ENCODE peak calls at places on chromosomes 7 and 10, in nine cellular contexts. X is psoas muscle, U is AG04450, T is mammary epithelial cell, H is BJ, O is mesendoderm, B is neural progenitor cell, W is tibial nerve, P is HepG2. R is an unnamed sample.

GRCh38 chr10:102522874-102523249 is 19.1 kb downstream of the SUFU start:
- DNase-seq in X (no peak), U (no peak), T (no peak), H (no peak), O (no peak), B (no peak), W (no peak), P (no peak), R (no peak)

GRCh38 chr10:128540806-128541739 is 414.9 kb upstream of the MKI67 start:
- DNase-seq in X (no peak), U (no peak), T (no peak), H (no peak), O (peak; percentile 56), B (peak; percentile 63), W (no peak), P (no peak), R (no peak)

GRCh38 chr7:103389263-103389662 is 41.8 kb downstream of the PSMC2 start:
- DNase-seq in X (no peak), U (no peak), T (no peak), H (no peak), O (no peak), B (no peak), W (no peak), P (peak; percentile 19), R (no peak)

GRCh38 chr7:105388373-105389089 is at the start of gene SRPK2:
- DNase-seq in X (peak; percentile 86), U (no peak), T (peak; percentile 63), H (no peak), O (peak; percentile 85), B (peak; percentile 91), W (peak; percentile 38), P (peak; percentile 51), R (no peak)

GRCh38 chr10:86857097-86857825 is 100.2 kb downstream of the MMRN2 start:
- DNase-seq in X (no peak), U (no peak), T (no peak), H (peak; percentile 4), O (peak; percentile 96), B (peak; percentile 36), W (no peak), P (no peak), R (peak; percentile 7)

GRCh38 chr7:26410156-26410555 is 118.5 kb downstream of the SNX10 start:
- DNase-seq in X (no peak), U (no peak), T (no peak), H (no peak), O (no peak), B (peak; percentile 20), W (no peak), P (no peak), R (no peak)

GRCh38 chr10:119120413-119120867 is 16.5 kb downstream of the DENND10 start:
- DNase-seq in X (no peak), U (peak; percentile 49), T (no peak), H (peak; percentile 52), O (no peak), B (no peak), W (no peak), P (peak; percentile 96), R (no peak)

GRCh38 chr7:2621948-2622640 is 9.7 kb upstream of the TTYH3 start:
- DNase-seq in X (no peak), U (no peak), T (no peak), H (no peak), O (peak; percentile 90), B (peak; percentile 70), W (no peak), P (peak; percentile 92), R (no peak)

GRCh38 chr7:1027285-1028043 is 16.9 kb upstream of the GPR146 start:
- DNase-seq in X (peak; percentile 56), U (peak; percentile 10), T (no peak), H (no peak), O (peak; percentile 51), B (peak; percentile 68), W (no peak), P (no peak), R (no peak)

GRCh38 chr10:48879476-48879875 is 60.2 kb downstream of the LRRC18 start:
- DNase-seq in X (no peak), U (no peak), T (no peak), H (no peak), O (no peak), B (no peak), W (no peak), P (no peak), R (no peak)

GRCh38 chr7:157336383-157337315 is at the start of gene DNAJB6:
- DNase-seq in X (peak; percentile 97), U (peak; percentile 78), T (peak; percentile 91), H (peak; percentile 58), O (peak; percentile 95), B (peak; percentile 96), W (peak; percentile 93), P (peak; percentile 79), R (peak; percentile 62)

GRCh38 chr7:137874390-137874789 is 27.6 kb upstream of the DGKI start:
- DNase-seq in X (no peak), U (peak; percentile 68), T (no peak), H (peak; percentile 77), O (no peak), B (no peak), W (no peak), P (no peak), R (peak; percentile 62)

GRCh38 chr7:28068811-28069216 is 111.8 kb downstream of the JAZF1 start:
- DNase-seq in X (no peak), U (no peak), T (peak; percentile 21), H (no peak), O (no peak), B (no peak), W (no peak), P (no peak), R (no peak)

DNA sequence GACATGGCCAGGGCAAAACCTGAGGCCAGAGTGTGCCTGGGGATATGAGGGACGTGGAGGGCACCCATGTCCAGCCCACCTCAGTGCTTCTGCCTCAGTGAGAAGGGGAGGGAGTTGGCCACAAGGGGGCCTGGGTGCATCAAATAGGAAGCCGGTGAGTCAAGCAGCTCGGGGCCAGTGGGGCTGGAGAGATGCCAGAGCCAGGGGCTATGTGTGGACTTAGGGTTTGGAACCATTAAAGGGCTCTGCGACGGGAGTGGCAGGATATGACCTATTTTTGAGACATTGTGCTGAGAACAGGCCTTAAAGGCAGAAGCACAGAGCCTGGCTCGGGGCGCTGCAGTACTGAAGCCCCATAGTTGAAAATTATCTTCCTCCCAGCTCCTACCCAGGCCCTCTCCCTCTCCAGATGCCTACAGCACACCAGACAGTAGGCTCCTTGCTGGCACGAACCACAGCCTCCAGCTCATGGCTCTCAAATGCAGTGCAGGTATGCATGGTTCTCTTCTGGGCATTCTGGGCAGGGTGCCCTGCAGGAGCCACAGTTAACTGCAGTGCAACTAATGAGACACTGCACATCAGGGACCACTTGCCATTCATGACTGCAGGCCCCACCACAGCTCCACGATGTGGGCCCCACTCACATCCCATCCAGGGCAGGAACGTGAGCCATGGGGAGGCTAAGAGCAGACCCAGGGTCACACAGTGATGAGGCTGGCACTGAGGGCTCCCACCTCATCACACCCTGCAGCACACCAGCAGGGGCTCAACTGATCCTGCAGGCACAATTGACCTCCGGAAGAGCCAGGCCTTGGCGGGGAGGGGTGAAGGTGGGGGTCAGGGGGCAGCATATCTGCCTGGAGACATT is 7.2 kb upstream of the PGAM2 start:
- DNase-seq in X (peak; percentile 91), U (peak; percentile 61), T (peak; percentile 83), H (peak; percentile 44), O (peak; percentile 83), B (peak; percentile 74), W (peak; percentile 58), P (peak; percentile 76), R (peak; percentile 50)
- H3K4me3 ChIP-seq in X (no peak overlapping the region), U (no peak overlapping the region), T (no peak overlapping the region), H (no peak overlapping the region), O (no peak overlapping the region), B (no peak overlapping the region), W (no peak overlapping the region), P (no peak overlapping the region), R (no peak overlapping the region)

GRCh38 chr10:59236064-59236697 is 59.7 kb downstream of the PHYHIPL start:
- DNase-seq in X (no peak), U (no peak), T (no peak), H (no peak), O (no peak), B (no peak), W (no peak), P (no peak), R (no peak)
- H3K27me3 ChIP-seq in X (no peaks in the 10 kb centered on the region), U (no peaks in the 10 kb centered on the region), T (no peaks in the 10 kb centered on the region), H (no peaks in the 10 kb centered on the region), O (no peaks in the 10 kb centered on the region), B (no peaks in the 10 kb centered on the region), W (no peaks in the 10 kb centered on the region), P (no peaks in the 10 kb centered on the region), R (no peaks in the 10 kb centered on the region)

DNA sequence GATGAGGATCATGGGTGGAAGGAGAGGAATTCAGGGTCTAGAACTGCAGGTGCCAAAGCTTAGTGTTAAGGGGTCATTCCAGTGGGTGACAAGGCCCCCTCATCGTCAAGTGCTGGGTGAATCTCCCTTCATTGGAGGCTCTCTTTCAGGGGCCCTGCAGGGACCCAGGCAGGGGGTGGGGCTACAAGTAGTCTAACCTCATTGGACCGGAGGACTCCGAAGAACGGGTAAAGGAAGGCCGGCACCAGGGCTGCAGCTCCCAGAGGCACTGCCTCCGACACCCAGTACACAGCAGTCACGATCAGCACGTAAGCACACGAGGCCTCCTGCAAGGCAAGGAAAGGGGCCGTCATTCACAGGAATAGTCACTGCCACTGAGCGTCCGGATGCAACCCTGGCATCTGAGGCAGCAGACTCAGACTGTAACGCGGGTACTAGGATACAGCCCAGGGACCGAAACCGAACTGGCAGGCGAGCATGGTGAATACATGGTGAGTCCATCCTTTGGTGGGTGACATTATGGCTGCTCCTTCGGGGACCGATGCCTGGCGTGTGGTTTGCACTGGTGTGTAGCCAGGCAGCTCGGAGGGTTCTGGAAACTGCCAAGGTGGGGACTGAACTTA is 6.7 kb downstream of the SLC13A4 start:
- DNase-seq in X (no peak), U (no peak), T (no peak), H (no peak), O (no peak), B (no peak), W (no peak), P (no peak), R (no peak)
- H3K4me3 ChIP-seq in X (no peak overlapping the region), U (no peak overlapping the region), T (no peak overlapping the region), H (no peak overlapping the region), O (no peak overlapping the region), B (no peak overlapping the region), W (no peak overlapping the region), P (no peak overlapping the region), R (no peak overlapping the region)

GRCh38 chr10:1380075-1380793 is 324.0 kb downstream of the WDR37 start:
- DNase-seq in X (no peak), U (no peak), T (no peak), H (no peak), O (no peak), B (peak; percentile 9), W (no peak), P (no peak), R (no peak)
- H3K27me3 ChIP-seq in X (peaks cover 2% of the 10 kb centered on the region), U (no peaks in the 10 kb centered on the region), T (no peaks in the 10 kb centered on the region), H (no peaks in the 10 kb centered on the region), O (no peaks in the 10 kb centered on the region), B (no peaks in the 10 kb centered on the region), W (peaks cover 5% of the 10 kb centered on the region), P (peaks cover 53% of the 10 kb centered on the region), R (peaks cover 3% of the 10 kb centered on the region)

DNA sequence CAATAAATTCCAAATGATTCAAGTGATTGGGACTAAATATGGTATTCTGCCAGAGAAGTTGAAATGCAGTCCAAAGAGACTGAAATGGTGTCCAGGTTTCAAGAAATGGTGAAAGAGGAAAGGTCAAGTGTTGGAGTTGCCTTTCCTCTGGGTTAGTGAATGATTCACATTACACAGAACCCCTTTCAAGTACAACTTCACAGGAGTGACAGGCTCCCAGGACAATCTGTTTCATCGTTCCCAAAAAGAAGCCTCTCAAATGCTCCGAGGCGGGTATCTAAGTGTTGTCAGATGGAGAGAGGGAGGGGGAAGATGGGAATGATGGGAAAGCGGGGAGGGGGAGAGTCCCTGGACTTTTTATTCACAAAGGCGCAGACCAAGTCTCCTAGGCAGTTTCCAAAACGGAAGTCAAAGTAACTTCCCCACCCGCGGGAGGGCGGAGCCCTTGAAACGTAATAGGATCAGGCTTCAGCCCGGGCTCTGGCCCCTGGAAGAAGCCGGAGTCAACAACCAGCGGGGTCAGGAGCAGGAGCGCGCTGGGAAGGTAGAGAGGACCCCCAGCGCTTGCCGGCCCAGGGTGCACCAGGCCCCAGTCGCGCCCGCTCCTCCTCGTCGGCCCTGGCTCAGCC is 743 bp downstream of the SLC25A13 start:
- DNase-seq in X (peak; percentile 89), U (peak; percentile 18), T (peak; percentile 81), H (peak; percentile 23), O (peak; percentile 97), B (peak; percentile 91), W (peak; percentile 76), P (peak; percentile 88), R (no peak)
- H3K4me3 ChIP-seq in X (peak overlapping the region; percentile 96), U (peak overlapping the region; percentile 86), T (peak overlapping the region; percentile 81), H (peak overlapping the region; percentile 96), O (peak overlapping the region; percentile 90), B (peak overlapping the region; percentile 68), W (peak overlapping the region; percentile 73), P (peak overlapping the region; percentile 93), R (peak overlapping the region; percentile 66)

R was measured in kidney epithelial cell.